ENCODE peak calls at places on chromosomes 1 and 21, in nine cellular contexts. One of them, this sample, is unnamed.

GRCh38 chr1:221187174-221187573 is 307.9 kb downstream of the HLX start:
- DNase-seq in NB4: no peak
- DNase-seq in psoas muscle: no peak
- DNase-seq in neuronal stem cell: no peak
- DNase-seq in kidney: no peak
- DNase-seq in tibial nerve: no peak
- DNase-seq in AG10803: no peak
- DNase-seq in fibroblast of pulmonary artery: peak
- DNase-seq in GM23248: no peak
- DNase-seq in this sample: no peak

GRCh38 chr21:21268061-21268471 is 269.9 kb downstream of the NCAM2 start:
- DNase-seq in GM23248: peak
- DNase-seq in fibroblast of pulmonary artery: peak
- DNase-seq in psoas muscle: no peak
- DNase-seq in neuronal stem cell: no peak
- DNase-seq in tibial nerve: no peak
- DNase-seq in AG10803: no peak
- DNase-seq in NB4: no peak
- DNase-seq in kidney: no peak
- DNase-seq in this sample: no peak

GRCh38 chr21:26850116-26850643 is 5.0 kb upstream of the ADAMTS1 start:
- DNase-seq in neuronal stem cell: peak
- DNase-seq in tibial nerve: no peak
- DNase-seq in psoas muscle: no peak
- DNase-seq in GM23248: peak
- DNase-seq in AG10803: peak
- DNase-seq in kidney: no peak
- DNase-seq in NB4: peak
- DNase-seq in fibroblast of pulmonary artery: peak
- DNase-seq in this sample: no peak

GRCh38 chr1:181043025-181043880 is 9.5 kb downstream of the MR1 start:
- DNase-seq in psoas muscle: no peak
- DNase-seq in kidney: no peak
- DNase-seq in NB4: peak
- DNase-seq in AG10803: peak
- DNase-seq in tibial nerve: peak
- DNase-seq in fibroblast of pulmonary artery: peak
- DNase-seq in neuronal stem cell: no peak
- DNase-seq in GM23248: peak
- DNase-seq in this sample: no peak

GRCh38 chr1:171883844-171884243 is 42.5 kb downstream of the DNM3 start:
- DNase-seq in tibial nerve: no peak
- DNase-seq in neuronal stem cell: no peak
- DNase-seq in psoas muscle: no peak
- DNase-seq in fibroblast of pulmonary artery: no peak
- DNase-seq in AG10803: no peak
- DNase-seq in GM23248: no peak
- DNase-seq in kidney: no peak
- DNase-seq in NB4: no peak
- DNase-seq in this sample: no peak

GRCh38 chr1:203480525-203481084 is 5.0 kb downstream of the PRELP start:
- DNase-seq in NB4: no peak
- DNase-seq in neuronal stem cell: no peak
- DNase-seq in AG10803: peak
- DNase-seq in tibial nerve: peak
- DNase-seq in psoas muscle: peak
- DNase-seq in fibroblast of pulmonary artery: peak
- DNase-seq in GM23248: peak
- DNase-seq in kidney: peak
- DNase-seq in this sample: peak

GRCh38 chr1:112537451-112537850 is 28.7 kb downstream of the WNT2B start:
- DNase-seq in neuronal stem cell: no peak
- DNase-seq in AG10803: no peak
- DNase-seq in fibroblast of pulmonary artery: no peak
- DNase-seq in kidney: no peak
- DNase-seq in GM23248: no peak
- DNase-seq in psoas muscle: no peak
- DNase-seq in tibial nerve: no peak
- DNase-seq in NB4: no peak
- DNase-seq in this sample: no peak

GRCh38 chr1:23100074-23100748 is 68.4 kb downstream of the LUZP1 start:
- DNase-seq in neuronal stem cell: peak
- DNase-seq in kidney: no peak
- DNase-seq in tibial nerve: peak
- DNase-seq in GM23248: peak
- DNase-seq in psoas muscle: no peak
- DNase-seq in AG10803: peak
- DNase-seq in fibroblast of pulmonary artery: peak
- DNase-seq in NB4: peak
- DNase-seq in this sample: peak

GRCh38 chr1:107897428-107898339 is 67.3 kb downstream of the VAV3 start:
- DNase-seq in GM23248: no peak
- DNase-seq in neuronal stem cell: no peak
- DNase-seq in NB4: peak
- DNase-seq in AG10803: no peak
- DNase-seq in fibroblast of pulmonary artery: no peak
- DNase-seq in kidney: no peak
- DNase-seq in psoas muscle: no peak
- DNase-seq in tibial nerve: no peak
- DNase-seq in this sample: no peak

GRCh38 chr1:31412732-31413404 is at the start of gene SERINC2:
- DNase-seq in NB4: peak
- DNase-seq in GM23248: peak
- DNase-seq in psoas muscle: no peak
- DNase-seq in neuronal stem cell: peak
- DNase-seq in AG10803: no peak
- DNase-seq in tibial nerve: no peak
- DNase-seq in fibroblast of pulmonary artery: no peak
- DNase-seq in kidney: peak
- DNase-seq in this sample: no peak

DNA sequence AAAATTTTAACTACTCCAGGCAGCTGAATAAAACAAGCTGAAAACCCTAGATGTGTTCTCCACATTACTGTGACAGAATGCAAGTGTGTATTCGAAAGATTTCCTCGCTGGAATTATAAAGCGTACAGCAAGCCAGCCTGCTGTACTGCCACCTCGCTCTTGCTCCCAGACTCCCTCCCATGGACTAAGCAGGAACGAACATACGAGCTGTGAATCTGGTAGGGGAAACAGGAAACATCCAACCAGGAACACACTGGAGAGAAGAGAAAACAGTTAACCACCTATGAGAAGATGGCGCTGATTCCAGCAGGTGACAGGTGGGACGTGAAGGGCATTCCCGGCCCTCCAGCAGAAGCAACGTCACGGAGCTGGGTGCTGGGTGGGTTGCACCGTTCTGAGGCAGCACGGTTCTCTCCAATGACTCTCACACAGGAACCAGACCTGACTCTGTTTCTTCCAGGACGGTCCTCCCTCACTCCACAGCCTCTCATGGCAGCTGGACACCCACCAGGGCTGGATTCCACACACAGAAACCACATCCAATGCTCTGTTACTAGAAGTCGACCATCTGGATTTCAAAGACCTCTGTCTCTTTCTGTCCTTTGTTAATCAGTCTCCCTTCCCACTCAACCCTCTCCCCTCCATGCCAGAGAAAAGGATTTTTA is 219.2 kb downstream of the RERE start:
- DNase-seq in GM23248: peak
- DNase-seq in AG10803: peak
- DNase-seq in fibroblast of pulmonary artery: peak
- DNase-seq in tibial nerve: peak
- DNase-seq in psoas muscle: no peak
- DNase-seq in NB4: no peak
- DNase-seq in kidney: peak
- DNase-seq in neuronal stem cell: no peak
- DNase-seq in this sample: peak
- H3K4me3 ChIP-seq in GM23248: peak
- H3K4me3 ChIP-seq in AG10803: peak
- H3K4me3 ChIP-seq in fibroblast of pulmonary artery: no peak
- H3K4me3 ChIP-seq in tibial nerve: no peak
- H3K4me3 ChIP-seq in psoas muscle: peak
- H3K4me3 ChIP-seq in NB4: no peak
- H3K4me3 ChIP-seq in kidney: no peak
- H3K4me3 ChIP-seq in neuronal stem cell: no peak
- H3K4me3 ChIP-seq in this sample: peak

DNA sequence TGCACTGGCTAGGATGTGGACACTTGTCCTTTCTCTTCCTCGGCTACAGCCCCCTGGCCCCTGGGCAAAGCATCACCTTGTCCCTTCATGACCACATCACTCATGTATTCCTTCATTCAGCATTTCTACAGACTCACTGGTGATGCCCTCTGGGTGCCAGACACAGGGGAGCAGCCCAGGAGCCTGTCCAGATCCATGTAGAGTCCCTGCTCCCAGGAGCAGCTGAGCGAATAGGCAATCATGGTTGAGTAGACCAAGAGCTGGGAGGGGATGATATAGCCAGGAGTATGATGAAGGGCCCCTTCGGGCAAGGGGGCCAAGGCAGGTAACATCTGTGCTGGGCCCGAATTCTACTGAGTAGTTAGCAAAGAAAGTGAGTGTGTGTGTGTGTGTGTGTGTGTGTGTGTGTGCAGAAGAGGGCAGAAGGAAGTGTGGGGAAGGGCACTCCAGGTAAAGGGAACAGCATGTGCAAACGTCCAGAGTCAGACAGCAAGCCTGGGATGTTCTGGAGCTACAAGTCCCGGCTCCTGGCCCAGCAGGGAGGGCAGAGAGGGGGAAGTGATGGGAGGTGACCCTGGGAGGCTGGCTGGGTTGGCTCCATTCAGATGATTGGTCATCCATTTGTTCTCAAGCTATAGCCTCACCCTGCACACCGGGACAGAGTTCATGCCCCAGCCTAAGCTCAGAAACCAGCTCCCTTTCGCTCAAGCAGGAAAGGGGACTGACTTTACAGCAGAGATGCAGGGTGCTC is 21.0 kb upstream of the PIK3CD start:
- DNase-seq in psoas muscle: no peak
- DNase-seq in tibial nerve: no peak
- DNase-seq in GM23248: no peak
- DNase-seq in NB4: peak
- DNase-seq in fibroblast of pulmonary artery: no peak
- DNase-seq in kidney: no peak
- DNase-seq in neuronal stem cell: no peak
- DNase-seq in AG10803: no peak
- DNase-seq in this sample: no peak
- H3K4me3 ChIP-seq in psoas muscle: no peak
- H3K4me3 ChIP-seq in tibial nerve: no peak
- H3K4me3 ChIP-seq in GM23248: no peak
- H3K4me3 ChIP-seq in NB4: peak
- H3K4me3 ChIP-seq in fibroblast of pulmonary artery: no peak
- H3K4me3 ChIP-seq in kidney: no peak
- H3K4me3 ChIP-seq in neuronal stem cell: no peak
- H3K4me3 ChIP-seq in AG10803: no peak
- H3K4me3 ChIP-seq in this sample: no peak

DNA sequence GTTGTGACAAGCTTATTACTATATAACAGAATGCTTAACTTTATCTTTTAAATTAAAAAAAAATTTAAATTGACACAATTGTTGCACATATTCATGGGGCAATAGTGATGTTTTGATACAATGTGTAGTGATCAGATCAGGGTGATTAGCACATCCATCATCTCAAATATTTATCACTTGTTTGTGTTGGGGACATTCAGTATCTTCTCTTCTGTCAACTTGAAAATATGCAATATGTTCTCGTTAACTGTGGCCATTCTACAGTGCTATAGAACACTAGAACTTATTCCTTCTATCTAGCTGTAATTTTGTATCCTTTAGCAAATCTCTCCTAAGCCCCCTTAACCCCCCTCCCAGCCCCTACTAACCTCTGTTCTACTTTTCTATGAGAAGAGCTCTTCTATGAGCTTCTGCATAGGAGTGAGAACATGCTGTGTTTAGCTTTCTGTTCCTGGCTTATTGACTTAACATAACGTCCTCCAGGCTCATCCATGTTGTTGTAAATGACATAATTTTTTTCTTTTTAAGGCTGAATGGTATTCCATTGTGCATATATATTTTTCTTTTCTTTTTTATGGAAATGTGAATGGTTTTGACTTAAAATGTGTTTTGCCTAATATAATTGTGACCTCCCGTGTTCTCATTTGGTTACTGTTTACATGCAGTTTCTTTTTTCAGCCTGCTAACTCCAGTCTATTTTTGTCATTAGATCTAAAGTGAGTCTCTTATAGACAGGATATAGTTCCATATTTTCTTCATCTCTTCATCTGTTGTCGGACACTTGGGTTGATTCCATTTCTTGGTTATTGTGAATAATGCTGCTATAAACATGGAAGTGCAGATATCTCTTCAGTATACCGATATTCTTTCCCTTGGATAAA is 23.8 kb downstream of the CEP350 start:
- DNase-seq in tibial nerve: no peak
- DNase-seq in fibroblast of pulmonary artery: no peak
- DNase-seq in kidney: no peak
- DNase-seq in NB4: no peak
- DNase-seq in neuronal stem cell: no peak
- DNase-seq in AG10803: no peak
- DNase-seq in GM23248: no peak
- DNase-seq in psoas muscle: no peak
- DNase-seq in this sample: no peak
- H3K4me3 ChIP-seq in tibial nerve: no peak
- H3K4me3 ChIP-seq in fibroblast of pulmonary artery: no peak
- H3K4me3 ChIP-seq in kidney: no peak
- H3K4me3 ChIP-seq in NB4: no peak
- H3K4me3 ChIP-seq in neuronal stem cell: no peak
- H3K4me3 ChIP-seq in AG10803: no peak
- H3K4me3 ChIP-seq in GM23248: no peak
- H3K4me3 ChIP-seq in psoas muscle: peak
- H3K4me3 ChIP-seq in this sample: no peak

DNA sequence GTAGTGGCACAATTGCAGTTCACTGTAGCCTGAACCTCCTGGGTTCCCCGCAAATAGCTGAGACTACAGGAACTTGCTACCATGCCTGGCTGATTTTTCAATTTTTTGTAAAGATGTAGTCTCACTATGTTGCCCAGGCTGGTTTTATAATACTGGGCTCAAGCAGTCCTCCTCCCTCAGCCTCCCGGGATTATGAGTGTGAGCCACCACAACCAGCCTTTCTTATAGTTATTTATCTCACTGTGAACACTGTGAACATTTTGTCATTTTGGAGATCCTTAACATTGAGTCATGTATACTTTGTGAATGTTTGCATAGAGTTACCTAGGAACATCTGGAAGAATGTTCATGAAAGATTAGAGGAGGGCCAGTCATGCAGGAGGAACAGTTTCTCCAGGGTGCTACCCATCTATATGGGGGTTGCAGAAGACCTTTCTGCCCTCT is 127.1 kb upstream of the CACYBP start:
- DNase-seq in psoas muscle: no peak
- DNase-seq in GM23248: peak
- DNase-seq in neuronal stem cell: no peak
- DNase-seq in AG10803: peak
- DNase-seq in fibroblast of pulmonary artery: peak
- DNase-seq in kidney: no peak
- DNase-seq in tibial nerve: no peak
- DNase-seq in NB4: no peak
- DNase-seq in this sample: no peak
- H3K4me3 ChIP-seq in psoas muscle: no peak
- H3K4me3 ChIP-seq in GM23248: no peak
- H3K4me3 ChIP-seq in neuronal stem cell: no peak
- H3K4me3 ChIP-seq in AG10803: no peak
- H3K4me3 ChIP-seq in fibroblast of pulmonary artery: no peak
- H3K4me3 ChIP-seq in kidney: no peak
- H3K4me3 ChIP-seq in tibial nerve: no peak
- H3K4me3 ChIP-seq in NB4: no peak
- H3K4me3 ChIP-seq in this sample: no peak

GRCh38 chr21:34670220-34670961 is 1.6 kb downstream of the CLIC6 start:
- DNase-seq in fibroblast of pulmonary artery: no peak
- DNase-seq in AG10803: no peak
- DNase-seq in GM23248: peak
- DNase-seq in kidney: peak
- DNase-seq in tibial nerve: no peak
- DNase-seq in NB4: no peak
- DNase-seq in neuronal stem cell: peak
- DNase-seq in psoas muscle: no peak
- DNase-seq in this sample: no peak
- H3K4me3 ChIP-seq in fibroblast of pulmonary artery: no peak
- H3K4me3 ChIP-seq in AG10803: no peak
- H3K4me3 ChIP-seq in GM23248: peak
- H3K4me3 ChIP-seq in kidney: peak
- H3K4me3 ChIP-seq in tibial nerve: peak
- H3K4me3 ChIP-seq in NB4: no peak
- H3K4me3 ChIP-seq in neuronal stem cell: no peak
- H3K4me3 ChIP-seq in psoas muscle: peak
- H3K4me3 ChIP-seq in this sample: peak

This sample was measured in right atrium auricular region.